ENCODE peak calls at places on chromosomes 7 and 10, in seven cellular contexts. Y is IMR-90, D is tibial nerve, W is heart left ventricle, E is ovary, K is A549, P is breast epithelium. J is an unnamed sample.

GRCh38 chr7:79137942-79138341 is 315.5 kb downstream of the MAGI2 start:
- DNase-seq in Y (peak; percentile 73), D (no peak), W (no peak), E (no peak), K (no peak), P (no peak), J (no peak)

GRCh38 chr10:114881462-114881861 is 56.5 kb upstream of the TRUB1 start:
- DNase-seq in Y (no peak), D (no peak), W (no peak), E (no peak), K (no peak), P (no peak), J (no peak)

GRCh38 chr10:35400600-35401268 is 64.4 kb downstream of the CCNY start:
- DNase-seq in Y (no peak), D (no peak), W (no peak), E (no peak), K (no peak), P (no peak), J (no peak)

GRCh38 chr7:78835896-78836295 is 617.6 kb downstream of the MAGI2 start:
- DNase-seq in Y (no peak), D (no peak), W (no peak), E (no peak), K (no peak), P (no peak), J (no peak)

GRCh38 chr10:132850896-132851295 is 64.9 kb upstream of the NKX6-2 start:
- DNase-seq in Y (no peak), D (no peak), W (no peak), E (no peak), K (no peak), P (no peak), J (no peak)

GRCh38 chr7:150947761-150948680 is 30.1 kb downstream of the KCNH2 start:
- DNase-seq in Y (no peak), D (no peak), W (peak; percentile 23), E (no peak), K (no peak), P (no peak), J (no peak)

GRCh38 chr10:63534723-63535122 is 13.5 kb downstream of the REEP3 start:
- DNase-seq in Y (no peak), D (no peak), W (no peak), E (no peak), K (no peak), P (no peak), J (no peak)

GRCh38 chr10:17116193-17116592 is 13.4 kb downstream of the CUBN start:
- DNase-seq in Y (no peak), D (no peak), W (no peak), E (no peak), K (no peak), P (no peak), J (no peak)

GRCh38 chr7:100374601-100375000 is 1.3 kb downstream of the PILRA start:
- DNase-seq in Y (no peak), D (no peak), W (no peak), E (no peak), K (no peak), P (no peak), J (no peak)

GRCh38 chr7:909358-910329 is 33.3 kb downstream of the GET4 start:
- DNase-seq in Y (peak; percentile 15), D (peak; percentile 82), W (peak; percentile 86), E (no peak), K (peak; percentile 42), P (no peak), J (no peak)

GRCh38 chr10:71378341-71379117 is 18.2 kb upstream of the CDH23 start:
- DNase-seq in Y (no peak), D (no peak), W (no peak), E (no peak), K (no peak), P (no peak), J (no peak)

GRCh38 chr7:24706211-24707165 is 50.8 kb downstream of the GSDME start:
- DNase-seq in Y (no peak), D (no peak), W (no peak), E (no peak), K (no peak), P (no peak), J (peak; percentile 45)
- TF ChIP-seq POLR2A in Y (no peak), D (no peak), W (no peak), E (no peak), K (no peak), P (no peak), J (no peak)

GRCh38 chr10:61970182-61971015 is 68.9 kb downstream of the ARID5B start:
- DNase-seq in Y (no peak), D (no peak), W (no peak), E (no peak), K (no peak), P (no peak), J (no peak)
- H3K4me1 ChIP-seq in Y (peaks cover 12% of the 10 kb centered on the region), D (peaks cover 51% of the 10 kb centered on the region), W (peaks cover 46% of the 10 kb centered on the region), E (peaks cover 3% of the 10 kb centered on the region), K (peaks cover 19% of the 10 kb centered on the region), P (peaks cover 4% of the 10 kb centered on the region), J (no peaks in the 10 kb centered on the region)

DNA sequence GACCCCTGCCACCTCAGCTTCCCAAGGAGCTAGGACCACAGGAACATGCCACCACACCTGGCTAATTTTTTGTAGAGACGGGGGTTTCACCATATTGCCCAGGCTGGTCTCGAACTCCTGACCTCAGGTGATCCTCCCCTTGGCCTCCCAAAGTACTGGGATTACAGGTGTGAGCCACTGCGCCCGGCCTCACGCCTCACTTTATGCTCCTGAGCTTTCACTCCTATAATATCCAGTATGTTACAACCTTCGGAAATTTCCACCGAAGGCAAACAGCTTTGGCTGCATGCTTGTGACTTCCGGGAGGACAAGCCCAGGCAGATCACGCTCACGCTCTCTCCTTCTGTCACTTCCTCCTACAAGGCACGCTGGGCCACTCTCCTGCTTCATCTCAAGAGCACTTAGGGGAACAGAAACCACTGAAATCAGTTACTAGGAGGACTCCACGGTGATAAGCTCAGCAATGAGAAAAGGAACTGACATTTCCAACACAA is 4.4 kb upstream of the MAD1L1 start:
- DNase-seq in Y (no peak), D (peak; percentile 32), W (peak; percentile 64), E (no peak), K (no peak), P (peak; percentile 32), J (no peak)
- TF ChIP-seq POLR2A in Y (no peak), D (no peak), W (no peak), E (no peak), K (no peak), P (no peak), J (no peak)

GRCh38 chr7:106086062-106086461 is 26.1 kb downstream of the SYPL1 start:
- DNase-seq in Y (no peak), D (no peak), W (no peak), E (no peak), K (no peak), P (no peak), J (no peak)
- H3K4me1 ChIP-seq in Y (no peaks in the 10 kb centered on the region), D (no peaks in the 10 kb centered on the region), W (no peaks in the 10 kb centered on the region), E (no peaks in the 10 kb centered on the region), K (no peaks in the 10 kb centered on the region), P (no peaks in the 10 kb centered on the region), J (no peaks in the 10 kb centered on the region)

DNA sequence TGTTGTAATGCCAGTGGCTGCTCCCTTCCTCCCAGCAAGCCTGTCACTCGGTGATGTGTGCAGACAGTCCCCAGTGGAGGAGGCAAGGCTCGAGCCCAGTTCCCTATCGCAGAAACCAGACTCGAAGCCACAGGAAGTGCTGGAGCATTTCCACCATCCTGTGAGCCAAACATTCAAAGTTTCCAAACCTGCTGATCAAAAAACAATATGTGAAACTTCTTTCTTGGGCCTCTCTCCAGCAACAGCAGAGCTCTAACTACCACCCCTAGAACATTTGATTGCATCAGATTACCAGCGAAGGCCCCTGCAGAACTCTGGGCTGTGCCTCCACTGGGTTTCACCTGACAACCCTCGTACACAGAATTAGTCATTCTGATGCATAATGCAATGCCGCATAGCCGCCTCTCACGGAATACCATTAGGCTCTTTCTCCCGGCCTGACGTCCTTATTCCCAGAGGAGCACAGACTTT is 94.0 kb downstream of the ELMO1 start:
- DNase-seq in Y (no peak), D (peak; percentile 89), W (peak; percentile 90), E (peak; percentile 26), K (no peak), P (no peak), J (no peak)
- TF ChIP-seq POLR2A in Y (no peak), D (no peak), W (no peak), E (no peak), K (no peak), P (no peak), J (no peak)

DNA sequence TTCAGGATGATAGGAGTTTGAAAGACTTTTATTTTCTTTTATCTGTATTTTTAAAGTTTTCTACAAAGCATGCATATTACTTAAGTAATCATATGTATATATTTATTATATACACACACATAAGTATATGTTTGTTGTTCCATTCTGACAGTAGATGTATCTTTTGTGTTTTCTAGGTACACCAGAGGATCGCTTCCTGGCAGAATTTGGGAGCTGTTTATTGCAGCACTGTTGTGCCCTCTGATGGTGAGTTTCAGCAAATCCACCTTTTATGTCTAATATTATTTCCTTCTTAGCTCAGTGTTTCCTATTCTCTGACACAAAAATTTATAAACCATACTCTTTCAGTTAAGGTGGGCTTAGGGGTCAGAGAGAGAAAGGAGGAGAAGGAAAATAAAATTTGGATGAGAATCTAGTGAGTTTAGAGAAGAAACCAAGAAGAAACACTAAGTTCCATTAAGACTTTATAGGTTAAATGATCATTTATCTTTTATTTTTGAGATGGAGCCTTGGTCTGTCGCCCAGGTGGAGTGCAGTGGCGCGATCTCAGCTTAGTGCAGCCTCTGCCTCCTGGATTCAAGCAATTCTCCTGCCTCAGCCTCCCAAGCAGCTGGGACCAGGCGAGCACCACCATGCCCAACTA is 59.2 kb upstream of the OIT3 start:
- DNase-seq in Y (peak; percentile 76), D (peak; percentile 72), W (no peak), E (peak; percentile 52), K (peak; percentile 76), P (no peak), J (peak; percentile 1)
- H3K4me1 ChIP-seq in Y (no peaks in the 10 kb centered on the region), D (peaks cover 41% of the 10 kb centered on the region), W (peaks cover 17% of the 10 kb centered on the region), E (no peaks in the 10 kb centered on the region), K (peaks cover 46% of the 10 kb centered on the region), P (no peaks in the 10 kb centered on the region), J (no peaks in the 10 kb centered on the region)

GRCh38 chr10:78471723-78472541 is 438.3 kb downstream of the RPS24 start:
- DNase-seq in Y (no peak), D (no peak), W (no peak), E (peak; percentile 64), K (no peak), P (no peak), J (no peak)
- TF ChIP-seq POLR2A in Y (no peak), D (no peak), W (no peak), E (no peak), K (no peak), P (no peak), J (no peak)